ENCODE peak calls at places on chromosome 4, in ten cellular contexts. One of them, this sample, is unnamed.

GRCh38 chr4:55364691-55365346 is 18.8 kb downstream of the SRD5A3 start:
- DNase-seq in GM10248: no peak
- DNase-seq in stomach: no peak
- DNase-seq in transverse colon: no peak
- DNase-seq in AG04449: no peak
- DNase-seq in cardiac fibroblast: peak
- DNase-seq in AG10803: no peak
- DNase-seq in hepatocyte: no peak
- DNase-seq in glutamatergic neuron: no peak
- DNase-seq in H9: no peak
- DNase-seq in this sample: no peak

GRCh38 chr4:173478136-173478860 is 51.7 kb downstream of the HAND2 start:
- DNase-seq in glutamatergic neuron: no peak
- DNase-seq in AG10803: peak
- DNase-seq in hepatocyte: no peak
- DNase-seq in AG04449: peak
- DNase-seq in H9: no peak
- DNase-seq in stomach: no peak
- DNase-seq in cardiac fibroblast: peak
- DNase-seq in transverse colon: no peak
- DNase-seq in GM10248: no peak
- DNase-seq in this sample: no peak

GRCh38 chr4:145934434-145935047 is 4.1 kb downstream of the ZNF827 start:
- DNase-seq in AG04449: no peak
- DNase-seq in glutamatergic neuron: no peak
- DNase-seq in stomach: no peak
- DNase-seq in AG10803: no peak
- DNase-seq in H9: no peak
- DNase-seq in cardiac fibroblast: no peak
- DNase-seq in hepatocyte: no peak
- DNase-seq in GM10248: no peak
- DNase-seq in transverse colon: no peak
- DNase-seq in this sample: no peak

GRCh38 chr4:3304831-3305609 is 12.2 kb downstream of the RGS12 start:
- DNase-seq in AG10803: no peak
- DNase-seq in H9: peak
- DNase-seq in stomach: no peak
- DNase-seq in AG04449: no peak
- DNase-seq in hepatocyte: peak
- DNase-seq in glutamatergic neuron: no peak
- DNase-seq in GM10248: no peak
- DNase-seq in transverse colon: no peak
- DNase-seq in cardiac fibroblast: peak
- DNase-seq in this sample: no peak

GRCh38 chr4:5638976-5639375 is 69.4 kb downstream of the EVC2 start:
- DNase-seq in cardiac fibroblast: peak
- DNase-seq in glutamatergic neuron: peak
- DNase-seq in H9: no peak
- DNase-seq in stomach: no peak
- DNase-seq in transverse colon: no peak
- DNase-seq in hepatocyte: no peak
- DNase-seq in GM10248: no peak
- DNase-seq in AG10803: peak
- DNase-seq in AG04449: no peak
- DNase-seq in this sample: no peak

GRCh38 chr4:181350578-181351420 is 892.4 kb upstream of the TENM3 start:
- DNase-seq in stomach: no peak
- DNase-seq in AG10803: no peak
- DNase-seq in AG04449: no peak
- DNase-seq in cardiac fibroblast: no peak
- DNase-seq in transverse colon: no peak
- DNase-seq in H9: no peak
- DNase-seq in GM10248: no peak
- DNase-seq in glutamatergic neuron: peak
- DNase-seq in hepatocyte: no peak
- DNase-seq in this sample: no peak

GRCh38 chr4:123017636-123018390 is 95.4 kb upstream of the NUDT6 start:
- DNase-seq in cardiac fibroblast: peak
- DNase-seq in glutamatergic neuron: no peak
- DNase-seq in stomach: no peak
- DNase-seq in H9: no peak
- DNase-seq in AG10803: peak
- DNase-seq in AG04449: peak
- DNase-seq in GM10248: no peak
- DNase-seq in transverse colon: no peak
- DNase-seq in hepatocyte: no peak
- DNase-seq in this sample: no peak

GRCh38 chr4:46878641-46879040 is 30.4 kb downstream of the COX7B2 start:
- DNase-seq in H9: no peak
- DNase-seq in GM10248: no peak
- DNase-seq in cardiac fibroblast: no peak
- DNase-seq in hepatocyte: no peak
- DNase-seq in transverse colon: no peak
- DNase-seq in AG04449: no peak
- DNase-seq in glutamatergic neuron: no peak
- DNase-seq in stomach: no peak
- DNase-seq in AG10803: no peak
- DNase-seq in this sample: no peak

GRCh38 chr4:159776915-159777314 is 674.0 kb downstream of the RAPGEF2 start:
- DNase-seq in H9: no peak
- DNase-seq in hepatocyte: no peak
- DNase-seq in AG10803: no peak
- DNase-seq in GM10248: no peak
- DNase-seq in glutamatergic neuron: peak
- DNase-seq in cardiac fibroblast: no peak
- DNase-seq in stomach: no peak
- DNase-seq in AG04449: no peak
- DNase-seq in transverse colon: no peak
- DNase-seq in this sample: no peak

GRCh38 chr4:83369825-83370639 is 35.4 kb upstream of the HPSE start:
- DNase-seq in AG04449: no peak
- DNase-seq in cardiac fibroblast: peak
- DNase-seq in glutamatergic neuron: no peak
- DNase-seq in GM10248: no peak
- DNase-seq in AG10803: peak
- DNase-seq in hepatocyte: peak
- DNase-seq in transverse colon: no peak
- DNase-seq in H9: no peak
- DNase-seq in stomach: no peak
- DNase-seq in this sample: no peak

GRCh38 chr4:178784491-178784890 is 1342.3 kb upstream of the AGA start:
- DNase-seq in GM10248: no peak
- DNase-seq in glutamatergic neuron: no peak
- DNase-seq in cardiac fibroblast: no peak
- DNase-seq in AG10803: no peak
- DNase-seq in transverse colon: no peak
- DNase-seq in hepatocyte: no peak
- DNase-seq in stomach: no peak
- DNase-seq in H9: no peak
- DNase-seq in AG04449: no peak
- DNase-seq in this sample: no peak

GRCh38 chr4:139622856-139623255 is 42.8 kb upstream of the MGST2 start:
- DNase-seq in transverse colon: no peak
- DNase-seq in glutamatergic neuron: no peak
- DNase-seq in GM10248: no peak
- DNase-seq in stomach: no peak
- DNase-seq in hepatocyte: no peak
- DNase-seq in AG04449: no peak
- DNase-seq in H9: no peak
- DNase-seq in AG10803: no peak
- DNase-seq in cardiac fibroblast: no peak
- DNase-seq in this sample: no peak

GRCh38 chr4:107997001-107997788 is 7.5 kb downstream of the HADH start:
- DNase-seq in AG04449: peak
- DNase-seq in AG10803: peak
- DNase-seq in hepatocyte: no peak
- DNase-seq in H9: no peak
- DNase-seq in glutamatergic neuron: no peak
- DNase-seq in cardiac fibroblast: peak
- DNase-seq in stomach: no peak
- DNase-seq in transverse colon: no peak
- DNase-seq in GM10248: no peak
- DNase-seq in this sample: no peak

GRCh38 chr4:56828784-56829535 is 7.5 kb upstream of the SPINK2 start:
- DNase-seq in AG04449: no peak
- DNase-seq in stomach: no peak
- DNase-seq in AG10803: peak
- DNase-seq in glutamatergic neuron: no peak
- DNase-seq in cardiac fibroblast: peak
- DNase-seq in hepatocyte: no peak
- DNase-seq in GM10248: no peak
- DNase-seq in H9: no peak
- DNase-seq in transverse colon: no peak
- DNase-seq in this sample: no peak

GRCh38 chr4:37478151-37478550 is 208.0 kb downstream of the RELL1 start:
- DNase-seq in transverse colon: no peak
- DNase-seq in AG10803: no peak
- DNase-seq in cardiac fibroblast: no peak
- DNase-seq in hepatocyte: no peak
- DNase-seq in stomach: peak
- DNase-seq in GM10248: no peak
- DNase-seq in H9: no peak
- DNase-seq in AG04449: no peak
- DNase-seq in glutamatergic neuron: no peak
- DNase-seq in this sample: no peak

DNA sequence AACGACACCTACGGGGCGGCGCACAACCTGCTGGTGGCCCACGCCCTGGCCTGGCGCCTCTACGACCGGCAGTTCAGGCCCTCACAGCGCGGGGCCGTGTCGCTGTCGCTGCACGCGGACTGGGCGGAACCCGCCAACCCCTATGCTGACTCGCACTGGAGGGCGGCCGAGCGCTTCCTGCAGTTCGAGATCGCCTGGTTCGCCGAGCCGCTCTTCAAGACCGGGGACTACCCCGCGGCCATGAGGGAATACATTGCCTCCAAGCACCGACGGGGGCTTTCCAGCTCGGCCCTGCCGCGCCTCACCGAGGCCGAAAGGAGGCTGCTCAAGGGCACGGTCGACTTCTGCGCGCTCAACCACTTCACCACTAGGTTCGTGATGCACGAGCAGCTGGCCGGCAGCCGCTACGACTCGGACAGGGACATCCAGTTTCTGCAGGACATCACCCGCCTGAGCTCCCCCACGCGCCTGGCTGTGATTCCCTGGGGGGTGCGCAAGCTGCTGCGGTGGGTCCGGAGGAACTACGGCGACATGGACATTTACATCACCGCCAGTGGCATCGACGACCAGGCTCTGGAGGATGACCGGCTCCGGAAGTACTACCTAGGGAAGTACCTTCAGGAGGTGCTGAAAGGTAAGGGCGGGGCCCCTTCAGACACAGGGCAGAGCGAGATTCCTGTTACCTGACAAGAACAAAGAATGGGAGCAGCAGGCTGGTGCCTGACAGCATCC is 11.7 kb downstream of the RPL9 start:
- DNase-seq in transverse colon: peak
- DNase-seq in hepatocyte: peak
- DNase-seq in H9: peak
- DNase-seq in GM10248: peak
- DNase-seq in glutamatergic neuron: peak
- DNase-seq in AG10803: peak
- DNase-seq in cardiac fibroblast: peak
- DNase-seq in stomach: peak
- DNase-seq in AG04449: no peak
- DNase-seq in this sample: peak
- TF ChIP-seq CTCF in transverse colon: peak
- TF ChIP-seq CTCF in hepatocyte: peak
- TF ChIP-seq CTCF in H9: no peak
- TF ChIP-seq CTCF in GM10248: peak
- TF ChIP-seq CTCF in glutamatergic neuron: no peak
- TF ChIP-seq CTCF in AG10803: peak
- TF ChIP-seq CTCF in cardiac fibroblast: peak
- TF ChIP-seq CTCF in stomach: peak
- TF ChIP-seq CTCF in AG04449: peak
- TF ChIP-seq CTCF in this sample: no peak

DNA sequence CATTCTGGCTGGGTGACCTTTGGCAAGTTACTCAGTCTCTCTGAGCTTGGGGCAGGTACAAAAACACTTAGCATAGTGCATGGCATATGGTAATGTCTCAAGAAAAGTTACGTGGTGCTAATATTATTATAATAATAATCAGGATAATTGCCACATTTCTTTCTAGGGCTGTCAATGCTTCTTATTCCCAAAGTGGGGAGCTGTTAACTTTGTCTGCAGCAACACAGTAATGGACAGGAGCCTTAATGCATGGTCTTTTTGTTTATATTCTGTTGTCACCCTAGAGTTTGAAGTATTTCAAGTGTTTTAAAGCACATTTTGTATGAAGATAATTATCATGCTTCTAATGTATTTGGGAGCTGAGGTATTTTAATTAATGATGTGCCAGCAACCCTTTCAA is 121.8 kb downstream of the FHIP1A start:
- DNase-seq in stomach: no peak
- DNase-seq in cardiac fibroblast: peak
- DNase-seq in transverse colon: no peak
- DNase-seq in AG04449: no peak
- DNase-seq in hepatocyte: no peak
- DNase-seq in H9: no peak
- DNase-seq in AG10803: no peak
- DNase-seq in GM10248: no peak
- DNase-seq in glutamatergic neuron: no peak
- DNase-seq in this sample: no peak
- TF ChIP-seq CTCF in stomach: no peak
- TF ChIP-seq CTCF in cardiac fibroblast: peak
- TF ChIP-seq CTCF in transverse colon: peak
- TF ChIP-seq CTCF in AG04449: no peak
- TF ChIP-seq CTCF in hepatocyte: peak
- TF ChIP-seq CTCF in H9: peak
- TF ChIP-seq CTCF in AG10803: no peak
- TF ChIP-seq CTCF in GM10248: no peak
- TF ChIP-seq CTCF in glutamatergic neuron: no peak
- TF ChIP-seq CTCF in this sample: no peak

DNA sequence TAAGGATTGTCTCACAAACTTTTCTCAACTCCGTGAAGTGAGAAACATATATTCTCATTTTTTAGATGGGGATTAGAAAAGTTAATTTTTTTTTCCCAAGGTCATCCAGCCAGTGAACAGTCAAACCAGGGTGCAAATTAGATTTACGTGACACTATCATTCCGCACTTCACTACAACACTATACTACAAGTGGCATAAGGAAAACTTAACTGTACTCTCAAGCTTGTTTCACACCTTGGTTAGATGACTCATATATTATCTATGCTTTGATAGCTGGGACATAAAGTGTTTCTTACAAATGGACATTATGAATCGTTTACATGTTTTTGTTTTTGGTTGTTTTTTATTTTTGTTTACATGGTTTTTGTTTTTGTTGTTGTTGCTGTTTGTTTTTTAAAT is 525.7 kb downstream of the PPARGC1A start:
- DNase-seq in hepatocyte: no peak
- DNase-seq in transverse colon: no peak
- DNase-seq in stomach: no peak
- DNase-seq in cardiac fibroblast: no peak
- DNase-seq in H9: no peak
- DNase-seq in AG10803: no peak
- DNase-seq in glutamatergic neuron: no peak
- DNase-seq in AG04449: no peak
- DNase-seq in GM10248: no peak
- DNase-seq in this sample: no peak
- TF ChIP-seq CTCF in hepatocyte: no peak
- TF ChIP-seq CTCF in transverse colon: no peak
- TF ChIP-seq CTCF in stomach: no peak
- TF ChIP-seq CTCF in cardiac fibroblast: no peak
- TF ChIP-seq CTCF in H9: no peak
- TF ChIP-seq CTCF in AG10803: no peak
- TF ChIP-seq CTCF in glutamatergic neuron: no peak
- TF ChIP-seq CTCF in AG04449: no peak
- TF ChIP-seq CTCF in GM10248: no peak
- TF ChIP-seq CTCF in this sample: no peak

GRCh38 chr4:154332681-154333421 is 158.7 kb downstream of the DCHS2 start:
- DNase-seq in transverse colon: peak
- DNase-seq in cardiac fibroblast: no peak
- DNase-seq in glutamatergic neuron: peak
- DNase-seq in GM10248: peak
- DNase-seq in AG10803: no peak
- DNase-seq in stomach: no peak
- DNase-seq in AG04449: no peak
- DNase-seq in H9: peak
- DNase-seq in hepatocyte: peak
- DNase-seq in this sample: no peak
- TF ChIP-seq CTCF in transverse colon: no peak
- TF ChIP-seq CTCF in cardiac fibroblast: no peak
- TF ChIP-seq CTCF in glutamatergic neuron: peak
- TF ChIP-seq CTCF in GM10248: no peak
- TF ChIP-seq CTCF in AG10803: no peak
- TF ChIP-seq CTCF in stomach: no peak
- TF ChIP-seq CTCF in AG04449: no peak
- TF ChIP-seq CTCF in H9: no peak
- TF ChIP-seq CTCF in hepatocyte: peak
- TF ChIP-seq CTCF in this sample: no peak